ENCODE peak calls at places on chromosomes 7 and 10, in six cellular contexts. U is A172, E is cardiac muscle cell, Z is Peyer's patch, W is pulmonary artery endothelial cell, Q is neuronal stem cell. M is an unnamed sample.

GRCh38 chr10:71740069-71740468 is 20.5 kb upstream of the C10orf105 start:
- DNase-seq in U (no peak), E (peak), Z (no peak), W (no peak), Q (no peak), M (no peak)

GRCh38 chr7:122219253-122219865 is 75.3 kb upstream of the AASS start:
- DNase-seq in U (no peak), E (peak), Z (no peak), W (no peak), Q (peak), M (peak)

GRCh38 chr10:69337312-69338132 is 59.2 kb downstream of the HK1 start:
- DNase-seq in U (peak), E (peak), Z (no peak), W (no peak), Q (no peak), M (no peak)

GRCh38 chr7:33712020-33712414 is 193.3 kb upstream of the BMPER start:
- DNase-seq in U (no peak), E (no peak), Z (no peak), W (no peak), Q (no peak), M (no peak)

GRCh38 chr7:44056681-44057080 is 8.7 kb downstream of the PGAM2 start:
- DNase-seq in U (no peak), E (no peak), Z (peak), W (no peak), Q (no peak), M (no peak)

GRCh38 chr7:26526288-26526587 is 234.6 kb downstream of the SNX10 start:
- DNase-seq in U (no peak), E (no peak), Z (no peak), W (no peak), Q (no peak), M (no peak)

GRCh38 chr7:138880881-138881577 is 83.0 kb upstream of the ATP6V0A4 start:
- DNase-seq in U (no peak), E (peak), Z (no peak), W (no peak), Q (no peak), M (no peak)

GRCh38 chr10:64174666-64175265 is 653.6 kb downstream of the REEP3 start:
- DNase-seq in U (no peak), E (no peak), Z (no peak), W (no peak), Q (no peak), M (no peak)

GRCh38 chr10:86614853-86615252 is 39.5 kb upstream of the OPN4 start:
- DNase-seq in U (no peak), E (no peak), Z (no peak), W (no peak), Q (no peak), M (no peak)

GRCh38 chr7:139823855-139824670 is 5.0 kb upstream of the TBXAS1 start:
- DNase-seq in U (no peak), E (peak), Z (no peak), W (no peak), Q (no peak), M (no peak)

GRCh38 chr10:77689339-77689738 is 51.7 kb upstream of the KCNMA1 start:
- DNase-seq in U (no peak), E (no peak), Z (no peak), W (no peak), Q (no peak), M (no peak)

GRCh38 chr10:111360260-111360925 is 283.6 kb downstream of the ADRA2A start:
- DNase-seq in U (peak), E (peak), Z (no peak), W (no peak), Q (peak), M (peak)

GRCh38 chr7:73633323-73633722 is 9.0 kb upstream of the MLXIPL start:
- DNase-seq in U (no peak), E (no peak), Z (no peak), W (no peak), Q (no peak), M (no peak)

GRCh38 chr7:38198356-38198755 is 20.3 kb downstream of the STARD3NL start:
- DNase-seq in U (no peak), E (no peak), Z (no peak), W (no peak), Q (no peak), M (no peak)

GRCh38 chr10:46297406-46298204 is 10.8 kb downstream of the ANTXRL start:
- DNase-seq in U (no peak), E (no peak), Z (peak), W (no peak), Q (no peak), M (no peak)

GRCh38 chr10:61779950-61780659 is 117.4 kb downstream of the CABCOCO1 start:
- DNase-seq in U (peak), E (peak), Z (no peak), W (peak), Q (no peak), M (peak)

M was measured in COLO829.